ENCODE peak calls at places on chromosome 20, in ten cellular contexts. One of them, this sample, is unnamed.

GRCh38 chr20:12171927-12172581 is 254.4 kb downstream of the BTBD3 start:
- DNase-seq in cardiac fibroblast: peak; percentile 92
- DNase-seq in HFF-Myc: no peak
- DNase-seq in WTC11: no peak
- DNase-seq in mucosa of descending colon: no peak
- DNase-seq in NCI-H460: no peak
- DNase-seq in stimulated activated CD8-positive, alpha-beta memory T cell treated with anti-CD3 and anti-CD28 coated beads, Interleukin-12 subunit alpha, Interleukin-12 subunit beta, amount 100 ng/mL, for 4 hours: no peak
- DNase-seq in stimulated activated effector memory CD8-positive, alpha-beta T cell treated with anti-CD3 and anti-CD28 coated beads, Interleukin-12 subunit alpha, Interleukin-12 subunit beta, amount 100 ng/mL, for 72 hours: no peak
- DNase-seq in NCI-H1092: peak; percentile 70
- DNase-seq in islet precursor cell: no peak
- DNase-seq in this sample: no peak

GRCh38 chr20:41166201-41167117 is 29.1 kb downstream of the PLCG1 start:
- DNase-seq in cardiac fibroblast: no peak
- DNase-seq in HFF-Myc: no peak
- DNase-seq in WTC11: no peak
- DNase-seq in mucosa of descending colon: no peak
- DNase-seq in NCI-H460: no peak
- DNase-seq in stimulated activated CD8-positive, alpha-beta memory T cell treated with anti-CD3 and anti-CD28 coated beads, Interleukin-12 subunit alpha, Interleukin-12 subunit beta, amount 100 ng/mL, for 4 hours: no peak
- DNase-seq in stimulated activated effector memory CD8-positive, alpha-beta T cell treated with anti-CD3 and anti-CD28 coated beads, Interleukin-12 subunit alpha, Interleukin-12 subunit beta, amount 100 ng/mL, for 72 hours: no peak
- DNase-seq in NCI-H1092: no peak
- DNase-seq in islet precursor cell: no peak
- DNase-seq in this sample: peak; percentile 59

GRCh38 chr20:63942250-63943006 is 13.8 kb downstream of the UCKL1 start:
- DNase-seq in cardiac fibroblast: peak; percentile 27
- DNase-seq in HFF-Myc: no peak
- DNase-seq in WTC11: peak; percentile 87
- DNase-seq in mucosa of descending colon: peak; percentile 82
- DNase-seq in NCI-H460: peak; percentile 75
- DNase-seq in stimulated activated CD8-positive, alpha-beta memory T cell treated with anti-CD3 and anti-CD28 coated beads, Interleukin-12 subunit alpha, Interleukin-12 subunit beta, amount 100 ng/mL, for 4 hours: no peak
- DNase-seq in stimulated activated effector memory CD8-positive, alpha-beta T cell treated with anti-CD3 and anti-CD28 coated beads, Interleukin-12 subunit alpha, Interleukin-12 subunit beta, amount 100 ng/mL, for 72 hours: peak; percentile 72
- DNase-seq in NCI-H1092: no peak
- DNase-seq in islet precursor cell: no peak
- DNase-seq in this sample: peak; percentile 79

GRCh38 chr20:31620246-31620645 is 15.2 kb downstream of the ID1 start:
- DNase-seq in cardiac fibroblast: no peak
- DNase-seq in HFF-Myc: no peak
- DNase-seq in WTC11: no peak
- DNase-seq in mucosa of descending colon: no peak
- DNase-seq in NCI-H460: no peak
- DNase-seq in stimulated activated CD8-positive, alpha-beta memory T cell treated with anti-CD3 and anti-CD28 coated beads, Interleukin-12 subunit alpha, Interleukin-12 subunit beta, amount 100 ng/mL, for 4 hours: no peak
- DNase-seq in stimulated activated effector memory CD8-positive, alpha-beta T cell treated with anti-CD3 and anti-CD28 coated beads, Interleukin-12 subunit alpha, Interleukin-12 subunit beta, amount 100 ng/mL, for 72 hours: no peak
- DNase-seq in NCI-H1092: no peak
- DNase-seq in islet precursor cell: no peak
- DNase-seq in this sample: no peak

GRCh38 chr20:57522380-57522973 is 2.5 kb downstream of the CTCFL start:
- DNase-seq in cardiac fibroblast: no peak
- DNase-seq in HFF-Myc: no peak
- DNase-seq in WTC11: no peak
- DNase-seq in mucosa of descending colon: no peak
- DNase-seq in NCI-H460: no peak
- DNase-seq in stimulated activated CD8-positive, alpha-beta memory T cell treated with anti-CD3 and anti-CD28 coated beads, Interleukin-12 subunit alpha, Interleukin-12 subunit beta, amount 100 ng/mL, for 4 hours: no peak
- DNase-seq in stimulated activated effector memory CD8-positive, alpha-beta T cell treated with anti-CD3 and anti-CD28 coated beads, Interleukin-12 subunit alpha, Interleukin-12 subunit beta, amount 100 ng/mL, for 72 hours: peak; percentile 55
- DNase-seq in NCI-H1092: no peak
- DNase-seq in islet precursor cell: no peak
- DNase-seq in this sample: no peak

GRCh38 chr20:42734660-42735368 is 454.9 kb downstream of the PTPRT start:
- DNase-seq in cardiac fibroblast: no peak
- DNase-seq in HFF-Myc: no peak
- DNase-seq in WTC11: no peak
- DNase-seq in mucosa of descending colon: no peak
- DNase-seq in NCI-H460: no peak
- DNase-seq in stimulated activated CD8-positive, alpha-beta memory T cell treated with anti-CD3 and anti-CD28 coated beads, Interleukin-12 subunit alpha, Interleukin-12 subunit beta, amount 100 ng/mL, for 4 hours: no peak
- DNase-seq in stimulated activated effector memory CD8-positive, alpha-beta T cell treated with anti-CD3 and anti-CD28 coated beads, Interleukin-12 subunit alpha, Interleukin-12 subunit beta, amount 100 ng/mL, for 72 hours: no peak
- DNase-seq in NCI-H1092: no peak
- DNase-seq in islet precursor cell: no peak
- DNase-seq in this sample: no peak

GRCh38 chr20:61789329-61789728 is 276.4 kb downstream of the TAF4 start:
- DNase-seq in cardiac fibroblast: no peak
- DNase-seq in HFF-Myc: no peak
- DNase-seq in WTC11: no peak
- DNase-seq in mucosa of descending colon: no peak
- DNase-seq in NCI-H460: no peak
- DNase-seq in stimulated activated CD8-positive, alpha-beta memory T cell treated with anti-CD3 and anti-CD28 coated beads, Interleukin-12 subunit alpha, Interleukin-12 subunit beta, amount 100 ng/mL, for 4 hours: no peak
- DNase-seq in stimulated activated effector memory CD8-positive, alpha-beta T cell treated with anti-CD3 and anti-CD28 coated beads, Interleukin-12 subunit alpha, Interleukin-12 subunit beta, amount 100 ng/mL, for 72 hours: no peak
- DNase-seq in NCI-H1092: no peak
- DNase-seq in islet precursor cell: no peak
- DNase-seq in this sample: no peak

GRCh38 chr20:44714102-44714700 is 968 bp upstream of the CCN5 start:
- DNase-seq in cardiac fibroblast: no peak
- DNase-seq in HFF-Myc: no peak
- DNase-seq in WTC11: no peak
- DNase-seq in mucosa of descending colon: no peak
- DNase-seq in NCI-H460: no peak
- DNase-seq in stimulated activated CD8-positive, alpha-beta memory T cell treated with anti-CD3 and anti-CD28 coated beads, Interleukin-12 subunit alpha, Interleukin-12 subunit beta, amount 100 ng/mL, for 4 hours: no peak
- DNase-seq in stimulated activated effector memory CD8-positive, alpha-beta T cell treated with anti-CD3 and anti-CD28 coated beads, Interleukin-12 subunit alpha, Interleukin-12 subunit beta, amount 100 ng/mL, for 72 hours: no peak
- DNase-seq in NCI-H1092: no peak
- DNase-seq in islet precursor cell: no peak
- DNase-seq in this sample: no peak

GRCh38 chr20:43363506-43363905 is 94.2 kb upstream of the SRSF6 start:
- DNase-seq in cardiac fibroblast: no peak
- DNase-seq in HFF-Myc: no peak
- DNase-seq in WTC11: no peak
- DNase-seq in mucosa of descending colon: no peak
- DNase-seq in NCI-H460: no peak
- DNase-seq in stimulated activated CD8-positive, alpha-beta memory T cell treated with anti-CD3 and anti-CD28 coated beads, Interleukin-12 subunit alpha, Interleukin-12 subunit beta, amount 100 ng/mL, for 4 hours: no peak
- DNase-seq in stimulated activated effector memory CD8-positive, alpha-beta T cell treated with anti-CD3 and anti-CD28 coated beads, Interleukin-12 subunit alpha, Interleukin-12 subunit beta, amount 100 ng/mL, for 72 hours: no peak
- DNase-seq in NCI-H1092: no peak
- DNase-seq in islet precursor cell: peak; percentile 91
- DNase-seq in this sample: no peak

GRCh38 chr20:48638546-48638945 is 189.3 kb downstream of the PREX1 start:
- DNase-seq in cardiac fibroblast: peak; percentile 45
- DNase-seq in HFF-Myc: no peak
- DNase-seq in WTC11: no peak
- DNase-seq in mucosa of descending colon: no peak
- DNase-seq in NCI-H460: no peak
- DNase-seq in stimulated activated CD8-positive, alpha-beta memory T cell treated with anti-CD3 and anti-CD28 coated beads, Interleukin-12 subunit alpha, Interleukin-12 subunit beta, amount 100 ng/mL, for 4 hours: no peak
- DNase-seq in stimulated activated effector memory CD8-positive, alpha-beta T cell treated with anti-CD3 and anti-CD28 coated beads, Interleukin-12 subunit alpha, Interleukin-12 subunit beta, amount 100 ng/mL, for 72 hours: no peak
- DNase-seq in NCI-H1092: no peak
- DNase-seq in islet precursor cell: peak; percentile 70
- DNase-seq in this sample: no peak

GRCh38 chr20:24066075-24066700 is 77.6 kb upstream of the GGTLC1 start:
- DNase-seq in cardiac fibroblast: no peak
- DNase-seq in HFF-Myc: no peak
- DNase-seq in WTC11: no peak
- DNase-seq in mucosa of descending colon: no peak
- DNase-seq in NCI-H460: no peak
- DNase-seq in stimulated activated CD8-positive, alpha-beta memory T cell treated with anti-CD3 and anti-CD28 coated beads, Interleukin-12 subunit alpha, Interleukin-12 subunit beta, amount 100 ng/mL, for 4 hours: no peak
- DNase-seq in stimulated activated effector memory CD8-positive, alpha-beta T cell treated with anti-CD3 and anti-CD28 coated beads, Interleukin-12 subunit alpha, Interleukin-12 subunit beta, amount 100 ng/mL, for 72 hours: no peak
- DNase-seq in NCI-H1092: no peak
- DNase-seq in islet precursor cell: no peak
- DNase-seq in this sample: no peak

GRCh38 chr20:60035486-60035885 is 77.3 kb downstream of the CDH26 start:
- DNase-seq in cardiac fibroblast: no peak
- DNase-seq in HFF-Myc: no peak
- DNase-seq in WTC11: no peak
- DNase-seq in mucosa of descending colon: no peak
- DNase-seq in NCI-H460: no peak
- DNase-seq in stimulated activated CD8-positive, alpha-beta memory T cell treated with anti-CD3 and anti-CD28 coated beads, Interleukin-12 subunit alpha, Interleukin-12 subunit beta, amount 100 ng/mL, for 4 hours: no peak
- DNase-seq in stimulated activated effector memory CD8-positive, alpha-beta T cell treated with anti-CD3 and anti-CD28 coated beads, Interleukin-12 subunit alpha, Interleukin-12 subunit beta, amount 100 ng/mL, for 72 hours: peak; percentile 8
- DNase-seq in NCI-H1092: no peak
- DNase-seq in islet precursor cell: peak; percentile 12
- DNase-seq in this sample: no peak

GRCh38 chr20:432677-433299 is 24.7 kb downstream of the RBCK1 start:
- DNase-seq in cardiac fibroblast: no peak
- DNase-seq in HFF-Myc: no peak
- DNase-seq in WTC11: no peak
- DNase-seq in mucosa of descending colon: no peak
- DNase-seq in NCI-H460: no peak
- DNase-seq in stimulated activated CD8-positive, alpha-beta memory T cell treated with anti-CD3 and anti-CD28 coated beads, Interleukin-12 subunit alpha, Interleukin-12 subunit beta, amount 100 ng/mL, for 4 hours: no peak
- DNase-seq in stimulated activated effector memory CD8-positive, alpha-beta T cell treated with anti-CD3 and anti-CD28 coated beads, Interleukin-12 subunit alpha, Interleukin-12 subunit beta, amount 100 ng/mL, for 72 hours: no peak
- DNase-seq in NCI-H1092: no peak
- DNase-seq in islet precursor cell: no peak
- DNase-seq in this sample: peak; percentile 55

GRCh38 chr20:61762886-61763739 is 302.6 kb downstream of the TAF4 start:
- DNase-seq in cardiac fibroblast: no peak
- DNase-seq in HFF-Myc: no peak
- DNase-seq in WTC11: no peak
- DNase-seq in mucosa of descending colon: no peak
- DNase-seq in NCI-H460: no peak
- DNase-seq in stimulated activated CD8-positive, alpha-beta memory T cell treated with anti-CD3 and anti-CD28 coated beads, Interleukin-12 subunit alpha, Interleukin-12 subunit beta, amount 100 ng/mL, for 4 hours: no peak
- DNase-seq in stimulated activated effector memory CD8-positive, alpha-beta T cell treated with anti-CD3 and anti-CD28 coated beads, Interleukin-12 subunit alpha, Interleukin-12 subunit beta, amount 100 ng/mL, for 72 hours: no peak
- DNase-seq in NCI-H1092: no peak
- DNase-seq in islet precursor cell: no peak
- DNase-seq in this sample: peak; percentile 54

GRCh38 chr20:1964061-1964460 is 29.8 kb downstream of the PDYN start:
- DNase-seq in cardiac fibroblast: no peak
- DNase-seq in HFF-Myc: no peak
- DNase-seq in WTC11: no peak
- DNase-seq in mucosa of descending colon: no peak
- DNase-seq in NCI-H460: no peak
- DNase-seq in stimulated activated CD8-positive, alpha-beta memory T cell treated with anti-CD3 and anti-CD28 coated beads, Interleukin-12 subunit alpha, Interleukin-12 subunit beta, amount 100 ng/mL, for 4 hours: no peak
- DNase-seq in stimulated activated effector memory CD8-positive, alpha-beta T cell treated with anti-CD3 and anti-CD28 coated beads, Interleukin-12 subunit alpha, Interleukin-12 subunit beta, amount 100 ng/mL, for 72 hours: no peak
- DNase-seq in NCI-H1092: no peak
- DNase-seq in islet precursor cell: no peak
- DNase-seq in this sample: no peak

GRCh38 chr20:63519765-63520593 is 586 bp upstream of the PPDPF start:
- DNase-seq in cardiac fibroblast: no peak
- DNase-seq in HFF-Myc: no peak
- DNase-seq in WTC11: peak; percentile 78
- DNase-seq in mucosa of descending colon: peak; percentile 86
- DNase-seq in NCI-H460: no peak
- DNase-seq in stimulated activated CD8-positive, alpha-beta memory T cell treated with anti-CD3 and anti-CD28 coated beads, Interleukin-12 subunit alpha, Interleukin-12 subunit beta, amount 100 ng/mL, for 4 hours: peak; percentile 54
- DNase-seq in stimulated activated effector memory CD8-positive, alpha-beta T cell treated with anti-CD3 and anti-CD28 coated beads, Interleukin-12 subunit alpha, Interleukin-12 subunit beta, amount 100 ng/mL, for 72 hours: peak; percentile 90
- DNase-seq in NCI-H1092: no peak
- DNase-seq in islet precursor cell: peak; percentile 84
- DNase-seq in this sample: peak; percentile 89

This sample was measured in suprapubic skin.